ENCODE peak calls at places on chromosomes 3 and 15, in six cellular contexts. D is T-helper 9 cell, X is fibroblast of pulmonary artery, K is memory B cell, G is Kasumi-1, J is GM04503. Q is an unnamed sample.
A peak's percentile ranks its signal among the peaks of the same experiment; 100 is the strongest.

GRCh38 chr3:70716832-70717231 is 404.4 kb upstream of the MDFIC2 start:
- DNase-seq in G (peak; percentile 63), J (no peak), D (no peak), K (no peak), X (peak; percentile 73), Q (no peak)

GRCh38 chr3:30645077-30645476 is 38.7 kb downstream of the TGFBR2 start:
- DNase-seq in J (no peak), G (no peak), D (no peak), K (no peak), X (no peak), Q (no peak)

GRCh38 chr3:177590826-177591225 is 393.5 kb upstream of the TBL1XR1 start:
- DNase-seq in X (no peak), G (peak; percentile 31), K (no peak), D (no peak), J (no peak), Q (no peak)

GRCh38 chr15:31561156-31561555 is 234.5 kb downstream of the KLF13 start:
- DNase-seq in G (no peak), J (no peak), X (no peak), K (no peak), D (no peak), Q (no peak)

GRCh38 chr3:171317133-171317532 is 143.1 kb downstream of the TNIK start:
- DNase-seq in K (no peak), D (no peak), J (no peak), X (peak; percentile 79), G (no peak), Q (no peak)

GRCh38 chr15:80002267-80002666 is 31.3 kb upstream of the BCL2A1 start:
- DNase-seq in J (no peak), G (no peak), K (no peak), X (no peak), D (no peak), Q (no peak)

GRCh38 chr15:73518180-73518862 is 75.4 kb downstream of the REC114 start:
- DNase-seq in G (no peak), D (no peak), X (no peak), J (no peak), K (no peak), Q (no peak)

GRCh38 chr15:34616613-34617012 is 33.2 kb upstream of the GOLGA8B start:
- DNase-seq in K (no peak), D (no peak), J (peak; percentile 8), G (no peak), X (peak; percentile 39), Q (no peak)

GRCh38 chr3:71928215-71928614 is 143.3 kb upstream of the PROK2 start:
- DNase-seq in X (no peak), J (no peak), D (no peak), K (no peak), G (no peak), Q (no peak)

GRCh38 chr15:53251998-53252397 is 461.9 kb upstream of the ONECUT1 start:
- DNase-seq in J (no peak), G (no peak), X (no peak), K (no peak), D (no peak), Q (no peak)

GRCh38 chr15:27353837-27354236 is 382.9 kb downstream of the GABRG3 start:
- DNase-seq in D (no peak), X (no peak), J (no peak), K (no peak), G (no peak), Q (no peak)

GRCh38 chr15:45612790-45613415 is 21.9 kb upstream of the SQOR start:
- DNase-seq in D (no peak), K (no peak), J (no peak), G (no peak), X (peak; percentile 71), Q (no peak)

GRCh38 chr15:50415752-50416404 is 8.3 kb upstream of the USP8 start:
- DNase-seq in D (no peak), K (no peak), G (no peak), J (no peak), X (peak; percentile 22), Q (no peak)

GRCh38 chr3:64916937-64917336 is 229.1 kb upstream of the ADAMTS9 start:
- DNase-seq in J (no peak), K (no peak), D (no peak), X (no peak), G (no peak), Q (no peak)

GRCh38 chr3:98555025-98555379 is 23.2 kb downstream of the GPR15 start:
- DNase-seq in D (no peak), J (no peak), X (no peak), K (no peak), G (no peak), Q (no peak)

GRCh38 chr3:66153471-66153870 is 67.3 kb upstream of the SLC25A26 start:
- DNase-seq in D (no peak), X (peak; percentile 6), G (no peak), K (no peak), J (no peak), Q (no peak)

GRCh38 chr15:55549305-55549704 is 38.8 kb downstream of the PYGO1 start:
- DNase-seq in X (no peak), K (no peak), D (no peak), J (no peak), G (no peak), Q (no peak)

GRCh38 chr15:60721706-60722105 is 242.8 kb upstream of the ICE2 start:
- DNase-seq in J (no peak), G (no peak), D (no peak), K (no peak), X (peak; percentile 24), Q (no peak)

GRCh38 chr3:132290833-132291232 is 26.4 kb upstream of the ACP3 start:
- DNase-seq in D (no peak), J (peak; percentile 17), G (peak; percentile 86), X (peak; percentile 63), K (no peak), Q (no peak)

GRCh38 chr15:100918690-100919480 is at the start of gene LRRK1:
- DNase-seq in X (peak; percentile 41), J (peak; percentile 21), D (no peak), K (peak; percentile 59), G (peak; percentile 46), Q (no peak)

GRCh38 chr3:126524429-126524988 is 554 bp downstream of the CHST13 start:
- DNase-seq in D (no peak), X (no peak), G (no peak), J (no peak), K (no peak), Q (no peak)

GRCh38 chr3:141330718-141331369 is 37.5 kb upstream of the ZBTB38 start:
- DNase-seq in K (no peak), G (no peak), J (no peak), X (no peak), D (no peak), Q (no peak)

GRCh38 chr15:45429974-45430792 is 51.8 kb upstream of the GATM start:
- DNase-seq in D (peak; percentile 95), X (peak; percentile 55), G (peak; percentile 8), K (peak; percentile 94), J (no peak), Q (peak; percentile 69)

GRCh38 chr3:69294014-69294771 is 91.7 kb downstream of the FRMD4B start:
- DNase-seq in X (peak; percentile 70), K (no peak), D (no peak), G (no peak), J (peak; percentile 37), Q (no peak)

GRCh38 chr3:193910310-193910709 is 225.6 kb upstream of the HES1 start:
- DNase-seq in D (no peak), K (no peak), J (no peak), X (no peak), G (no peak), Q (no peak)

GRCh38 chr3:105951043-105951442 is 82.2 kb upstream of the CBLB start:
- DNase-seq in G (no peak), D (no peak), K (no peak), X (peak; percentile 36), J (no peak), Q (no peak)

GRCh38 chr15:98347001-98347400 is 301.3 kb upstream of the IGF1R start:
- DNase-seq in D (no peak), G (no peak), X (no peak), J (no peak), K (no peak), Q (no peak)

GRCh38 chr3:101261506-101261905 is 58.9 kb downstream of the IMPG2 start:
- DNase-seq in X (peak; percentile 17), G (no peak), K (no peak), D (no peak), J (peak; percentile 50), Q (no peak)

GRCh38 chr3:193297421-193297820 is 56.4 kb downstream of the PLAAT1 start:
- DNase-seq in X (no peak), D (no peak), J (no peak), K (no peak), G (no peak), Q (no peak)

GRCh38 chr15:75067123-75067854 is 43.9 kb downstream of the PPCDC start:
- DNase-seq in J (no peak), X (peak; percentile 41), G (peak; percentile 31), K (no peak), D (no peak), Q (no peak)

GRCh38 chr3:170780955-170781354 is 89.0 kb downstream of the RPL22L1 start:
- DNase-seq in D (no peak), X (peak; percentile 29), G (no peak), J (no peak), K (no peak), Q (no peak)

GRCh38 chr3:52132930-52133329 is 21.3 kb downstream of the POC1A start:
- DNase-seq in G (no peak), X (no peak), J (no peak), K (no peak), D (no peak), Q (no peak)

GRCh38 chr3:187773963-187774789 is 28.9 kb upstream of the BCL6 start:
- DNase-seq in J (no peak), G (peak; percentile 78), K (no peak), D (no peak), X (no peak), Q (no peak)

GRCh38 chr3:60579734-60580133 is 671.5 kb downstream of the FHIT start:
- DNase-seq in J (peak; percentile 67), D (no peak), X (peak; percentile 31), K (no peak), G (no peak), Q (no peak)

GRCh38 chr3:181493423-181493822 is 218.3 kb upstream of the SOX2 start:
- DNase-seq in K (no peak), G (no peak), D (no peak), J (no peak), X (no peak), Q (no peak)

GRCh38 chr15:72967397-72967796 is 84.9 kb upstream of the NEO1 start:
- DNase-seq in X (no peak), K (no peak), G (no peak), D (no peak), J (no peak), Q (no peak)

Q was measured in GM18507.